ENCODE peak calls at places on chromosome 3, in eight cellular contexts. One of them, this sample, is unnamed.

GRCh38 chr3:52318186-52318793 is 2.2 kb downstream of the DNAH1 start:
- DNase-seq in cardiac muscle cell: no peak
- DNase-seq in heart right ventricle: no peak
- DNase-seq in stomach: peak
- DNase-seq in endodermal cell: no peak
- DNase-seq in cardiac fibroblast: no peak
- DNase-seq in heart left ventricle: no peak
- DNase-seq in endothelial cell of umbilical vein: no peak
- DNase-seq in this sample: no peak

GRCh38 chr3:90010341-90010740 is 902.9 kb downstream of the EPHA3 start:
- DNase-seq in cardiac muscle cell: peak
- DNase-seq in heart right ventricle: no peak
- DNase-seq in stomach: no peak
- DNase-seq in endodermal cell: no peak
- DNase-seq in cardiac fibroblast: peak
- DNase-seq in heart left ventricle: no peak
- DNase-seq in endothelial cell of umbilical vein: no peak
- DNase-seq in this sample: no peak

GRCh38 chr3:143763568-143764162 is 84.6 kb downstream of the SLC9A9 start:
- DNase-seq in cardiac muscle cell: peak
- DNase-seq in heart right ventricle: no peak
- DNase-seq in stomach: no peak
- DNase-seq in endodermal cell: no peak
- DNase-seq in cardiac fibroblast: peak
- DNase-seq in heart left ventricle: no peak
- DNase-seq in endothelial cell of umbilical vein: peak
- DNase-seq in this sample: no peak

GRCh38 chr3:147157629-147158028 is 248.7 kb downstream of the ZIC4 start:
- DNase-seq in cardiac muscle cell: no peak
- DNase-seq in heart right ventricle: no peak
- DNase-seq in stomach: no peak
- DNase-seq in endodermal cell: no peak
- DNase-seq in cardiac fibroblast: no peak
- DNase-seq in heart left ventricle: no peak
- DNase-seq in endothelial cell of umbilical vein: no peak
- DNase-seq in this sample: no peak

GRCh38 chr3:100297784-100298183 is 36.8 kb upstream of the NIT2 start:
- DNase-seq in cardiac muscle cell: no peak
- DNase-seq in heart right ventricle: no peak
- DNase-seq in stomach: no peak
- DNase-seq in endodermal cell: no peak
- DNase-seq in cardiac fibroblast: no peak
- DNase-seq in heart left ventricle: no peak
- DNase-seq in endothelial cell of umbilical vein: no peak
- DNase-seq in this sample: peak

GRCh38 chr3:10775259-10775658 is 40.8 kb upstream of the SLC6A11 start:
- DNase-seq in cardiac muscle cell: no peak
- DNase-seq in heart right ventricle: no peak
- DNase-seq in stomach: no peak
- DNase-seq in endodermal cell: peak
- DNase-seq in cardiac fibroblast: no peak
- DNase-seq in heart left ventricle: no peak
- DNase-seq in endothelial cell of umbilical vein: no peak
- DNase-seq in this sample: no peak

GRCh38 chr3:52128118-52128683 is 26.0 kb downstream of the POC1A start:
- DNase-seq in cardiac muscle cell: peak
- DNase-seq in heart right ventricle: no peak
- DNase-seq in stomach: peak
- DNase-seq in endodermal cell: peak
- DNase-seq in cardiac fibroblast: peak
- DNase-seq in heart left ventricle: no peak
- DNase-seq in endothelial cell of umbilical vein: peak
- DNase-seq in this sample: no peak

GRCh38 chr3:68893600-68894239 is 38.6 kb downstream of the TAFA4 start:
- DNase-seq in cardiac muscle cell: peak
- DNase-seq in heart right ventricle: no peak
- DNase-seq in stomach: no peak
- DNase-seq in endodermal cell: no peak
- DNase-seq in cardiac fibroblast: peak
- DNase-seq in heart left ventricle: no peak
- DNase-seq in endothelial cell of umbilical vein: peak
- DNase-seq in this sample: no peak

GRCh38 chr3:180072786-180073185 is 36.0 kb upstream of the PEX5L start:
- DNase-seq in cardiac muscle cell: no peak
- DNase-seq in heart right ventricle: no peak
- DNase-seq in stomach: no peak
- DNase-seq in endodermal cell: no peak
- DNase-seq in cardiac fibroblast: no peak
- DNase-seq in heart left ventricle: no peak
- DNase-seq in endothelial cell of umbilical vein: no peak
- DNase-seq in this sample: no peak

GRCh38 chr3:185283374-185283935 is 29.6 kb upstream of the EHHADH start:
- DNase-seq in cardiac muscle cell: peak
- DNase-seq in heart right ventricle: no peak
- DNase-seq in stomach: no peak
- DNase-seq in endodermal cell: no peak
- DNase-seq in cardiac fibroblast: peak
- DNase-seq in heart left ventricle: no peak
- DNase-seq in endothelial cell of umbilical vein: peak
- DNase-seq in this sample: no peak

GRCh38 chr3:96106701-96107100 is 707.7 kb upstream of the EPHA6 start:
- DNase-seq in cardiac muscle cell: no peak
- DNase-seq in heart right ventricle: no peak
- DNase-seq in stomach: no peak
- DNase-seq in endodermal cell: no peak
- DNase-seq in cardiac fibroblast: no peak
- DNase-seq in heart left ventricle: no peak
- DNase-seq in endothelial cell of umbilical vein: no peak
- DNase-seq in this sample: no peak

GRCh38 chr3:94082412-94082937 is 19.6 kb downstream of the NSUN3 start:
- DNase-seq in cardiac muscle cell: no peak
- DNase-seq in heart right ventricle: no peak
- DNase-seq in stomach: no peak
- DNase-seq in endodermal cell: no peak
- DNase-seq in cardiac fibroblast: no peak
- DNase-seq in heart left ventricle: no peak
- DNase-seq in endothelial cell of umbilical vein: no peak
- DNase-seq in this sample: no peak

GRCh38 chr3:169362261-169362660 is 301.3 kb downstream of the MECOM start:
- DNase-seq in cardiac muscle cell: peak
- DNase-seq in heart right ventricle: no peak
- DNase-seq in stomach: peak
- DNase-seq in endodermal cell: no peak
- DNase-seq in cardiac fibroblast: peak
- DNase-seq in heart left ventricle: peak
- DNase-seq in endothelial cell of umbilical vein: peak
- DNase-seq in this sample: no peak

DNA sequence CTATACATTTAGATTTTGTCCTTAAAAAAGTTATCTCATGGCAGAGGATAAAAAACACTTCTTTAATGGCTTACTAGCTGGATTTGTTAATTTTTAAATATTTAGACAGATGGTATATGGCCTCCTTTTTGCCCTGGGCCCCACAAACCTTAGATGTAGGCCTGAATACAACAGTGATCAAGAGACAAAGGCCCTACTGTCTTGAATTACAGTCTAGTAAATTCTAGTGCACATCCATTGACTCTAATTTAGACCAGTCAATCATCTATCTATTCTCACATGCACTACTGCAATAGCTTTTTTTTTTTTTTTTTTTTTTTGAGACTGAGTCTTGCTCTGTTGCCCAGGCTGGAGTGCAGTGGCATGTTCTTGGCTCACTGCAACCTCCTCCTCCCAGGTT is 452.8 kb downstream of the FHIT start:
- DNase-seq in cardiac muscle cell: no peak
- DNase-seq in heart right ventricle: no peak
- DNase-seq in stomach: no peak
- DNase-seq in endodermal cell: no peak
- DNase-seq in cardiac fibroblast: no peak
- DNase-seq in heart left ventricle: no peak
- DNase-seq in endothelial cell of umbilical vein: no peak
- DNase-seq in this sample: no peak
- TF ChIP-seq CTCF in cardiac muscle cell: no peak
- TF ChIP-seq CTCF in heart right ventricle: no peak
- TF ChIP-seq CTCF in stomach: no peak
- TF ChIP-seq CTCF in endodermal cell: no peak
- TF ChIP-seq CTCF in cardiac fibroblast: no peak
- TF ChIP-seq CTCF in heart left ventricle: no peak
- TF ChIP-seq CTCF in endothelial cell of umbilical vein: no peak
- TF ChIP-seq CTCF in this sample: no peak

DNA sequence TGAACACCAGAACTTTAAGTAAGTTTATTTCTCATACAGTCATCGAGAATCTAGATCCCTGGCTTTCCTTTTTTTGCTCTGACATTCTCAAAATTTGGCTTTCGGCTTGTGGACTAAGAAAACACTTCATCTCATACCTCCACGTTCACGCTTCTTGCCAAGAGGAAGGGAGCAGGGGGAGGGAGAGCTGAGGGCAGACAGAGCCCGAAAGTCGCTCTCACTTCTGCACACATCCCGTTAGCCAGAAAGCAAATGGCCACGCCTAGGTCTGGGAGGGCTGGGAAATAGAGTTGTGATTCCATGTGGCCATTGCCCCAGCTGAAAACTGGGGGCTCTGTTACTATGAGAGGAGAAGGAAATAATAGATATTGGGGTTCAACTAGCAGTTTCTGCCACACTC is 57.3 kb downstream of the MAP6D1 start:
- DNase-seq in cardiac muscle cell: no peak
- DNase-seq in heart right ventricle: no peak
- DNase-seq in stomach: no peak
- DNase-seq in endodermal cell: no peak
- DNase-seq in cardiac fibroblast: no peak
- DNase-seq in heart left ventricle: no peak
- DNase-seq in endothelial cell of umbilical vein: no peak
- DNase-seq in this sample: no peak
- H3K4me3 ChIP-seq in cardiac muscle cell: no peak
- H3K4me3 ChIP-seq in heart right ventricle: no peak
- H3K4me3 ChIP-seq in stomach: no peak
- H3K4me3 ChIP-seq in endodermal cell: no peak
- H3K4me3 ChIP-seq in cardiac fibroblast: no peak
- H3K4me3 ChIP-seq in heart left ventricle: no peak
- H3K4me3 ChIP-seq in endothelial cell of umbilical vein: no peak
- H3K4me3 ChIP-seq in this sample: no peak

GRCh38 chr3:165622356-165622755 is 214.9 kb downstream of the BCHE start:
- DNase-seq in cardiac muscle cell: no peak
- DNase-seq in heart right ventricle: no peak
- DNase-seq in stomach: no peak
- DNase-seq in endodermal cell: no peak
- DNase-seq in cardiac fibroblast: no peak
- DNase-seq in heart left ventricle: no peak
- DNase-seq in endothelial cell of umbilical vein: no peak
- DNase-seq in this sample: no peak

GRCh38 chr3:165619077-165619476 is 218.1 kb downstream of the BCHE start:
- DNase-seq in cardiac muscle cell: no peak
- DNase-seq in heart right ventricle: no peak
- DNase-seq in stomach: no peak
- DNase-seq in endodermal cell: no peak
- DNase-seq in cardiac fibroblast: no peak
- DNase-seq in heart left ventricle: no peak
- DNase-seq in endothelial cell of umbilical vein: no peak
- DNase-seq in this sample: no peak

GRCh38 chr3:165624761-165625160 is 212.5 kb downstream of the BCHE start:
- DNase-seq in cardiac muscle cell: peak
- DNase-seq in heart right ventricle: no peak
- DNase-seq in stomach: no peak
- DNase-seq in endodermal cell: no peak
- DNase-seq in cardiac fibroblast: peak
- DNase-seq in heart left ventricle: no peak
- DNase-seq in endothelial cell of umbilical vein: peak
- DNase-seq in this sample: no peak
- TF ChIP-seq CTCF in cardiac muscle cell: peak
- TF ChIP-seq CTCF in heart right ventricle: no peak
- TF ChIP-seq CTCF in stomach: no peak
- TF ChIP-seq CTCF in endodermal cell: peak
- TF ChIP-seq CTCF in cardiac fibroblast: peak
- TF ChIP-seq CTCF in heart left ventricle: no peak
- TF ChIP-seq CTCF in endothelial cell of umbilical vein: peak
- TF ChIP-seq CTCF in this sample: peak

DNA sequence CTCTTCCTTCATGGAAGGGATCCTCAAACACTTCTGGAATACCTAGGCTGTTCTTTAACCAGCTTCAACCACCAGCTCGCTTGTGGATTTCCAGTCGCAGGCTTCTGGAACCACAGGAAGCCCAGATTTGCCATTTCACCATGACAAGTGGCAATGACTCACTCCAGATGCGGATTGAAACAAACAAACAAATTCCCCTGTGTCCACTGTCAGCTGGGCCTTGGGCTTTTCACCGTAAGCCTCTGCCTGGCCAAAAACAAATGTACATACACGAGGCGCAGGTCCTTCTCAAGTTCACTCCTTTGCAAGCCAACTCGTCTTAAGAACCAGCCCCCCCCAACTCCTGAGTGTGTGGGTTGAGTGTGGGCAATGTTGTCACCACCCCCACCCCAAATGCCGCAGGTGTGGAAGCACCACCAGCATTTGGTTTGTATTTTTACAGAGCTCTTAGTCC is 8.8 kb downstream of the BCL6 start:
- DNase-seq in cardiac muscle cell: peak
- DNase-seq in heart right ventricle: no peak
- DNase-seq in stomach: no peak
- DNase-seq in endodermal cell: peak
- DNase-seq in cardiac fibroblast: peak
- DNase-seq in heart left ventricle: peak
- DNase-seq in endothelial cell of umbilical vein: peak
- DNase-seq in this sample: no peak
- H3K4me3 ChIP-seq in cardiac muscle cell: no peak
- H3K4me3 ChIP-seq in heart right ventricle: peak
- H3K4me3 ChIP-seq in stomach: no peak
- H3K4me3 ChIP-seq in endodermal cell: peak
- H3K4me3 ChIP-seq in cardiac fibroblast: no peak
- H3K4me3 ChIP-seq in heart left ventricle: peak
- H3K4me3 ChIP-seq in endothelial cell of umbilical vein: no peak
- H3K4me3 ChIP-seq in this sample: no peak

DNA sequence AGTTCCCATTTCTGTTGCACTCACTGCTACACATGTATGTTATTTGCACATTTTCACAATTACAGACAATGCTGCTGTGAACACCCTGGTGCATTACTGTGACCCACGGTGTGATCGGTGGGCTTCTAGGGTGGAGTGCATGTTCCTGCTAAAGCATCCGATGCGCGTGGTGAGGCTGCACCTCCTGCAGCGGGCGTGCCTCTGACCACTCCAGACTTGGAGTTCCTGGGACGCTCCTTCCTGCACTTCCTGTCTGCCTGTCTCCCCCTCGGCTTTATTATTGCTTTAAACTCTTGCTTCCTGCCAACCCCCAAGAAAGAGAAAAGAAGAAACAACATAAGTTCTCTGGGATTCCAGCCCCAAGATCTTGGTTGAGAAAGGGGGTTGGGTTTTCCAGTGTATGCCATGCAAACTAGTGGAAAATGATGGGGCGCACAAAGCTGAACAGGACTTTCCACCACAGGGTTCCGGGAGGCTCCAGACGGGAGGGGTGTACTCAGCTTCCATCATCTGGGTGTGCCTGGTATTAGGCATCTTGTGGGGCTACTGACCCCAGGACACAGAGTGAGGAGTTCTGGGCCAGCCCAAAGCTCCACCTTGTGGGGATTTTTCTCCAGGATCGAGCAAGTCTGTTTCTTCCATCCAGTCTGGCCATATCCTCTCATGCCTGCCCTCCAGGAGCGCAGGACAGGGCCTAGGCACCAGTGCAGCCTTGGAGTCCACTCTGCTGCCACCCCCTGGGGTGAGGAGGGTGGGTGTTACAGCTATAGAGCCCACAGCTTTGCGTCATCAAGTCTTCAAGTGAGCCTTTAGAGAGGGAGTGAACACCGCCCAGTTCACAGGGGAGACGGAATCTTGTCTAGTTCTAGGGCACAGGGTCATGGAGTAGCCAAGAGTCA is 11.2 kb downstream of the RPL32 start:
- DNase-seq in cardiac muscle cell: no peak
- DNase-seq in heart right ventricle: no peak
- DNase-seq in stomach: no peak
- DNase-seq in endodermal cell: peak
- DNase-seq in cardiac fibroblast: no peak
- DNase-seq in heart left ventricle: no peak
- DNase-seq in endothelial cell of umbilical vein: no peak
- DNase-seq in this sample: no peak
- TF ChIP-seq CTCF in cardiac muscle cell: no peak
- TF ChIP-seq CTCF in heart right ventricle: no peak
- TF ChIP-seq CTCF in stomach: no peak
- TF ChIP-seq CTCF in endodermal cell: no peak
- TF ChIP-seq CTCF in cardiac fibroblast: no peak
- TF ChIP-seq CTCF in heart left ventricle: no peak
- TF ChIP-seq CTCF in endothelial cell of umbilical vein: no peak
- TF ChIP-seq CTCF in this sample: peak